ENCODE peak calls at places on chromosomes 1 and 21, in five cellular contexts. K is stomach, B is germinal center, X is GDM1, Z is mammary epithelial cell. I is an unnamed sample.

GRCh38 chr1:43376723-43377235 is 9.0 kb upstream of the ELOVL1 start:
- DNase-seq in X (no peak), Z (no peak), B (no peak), K (no peak), I (no peak)

GRCh38 chr21:15848632-15849031 is 118.8 kb downstream of the USP25 start:
- DNase-seq in X (no peak), B (no peak), K (no peak), Z (peak; percentile 74), I (no peak)

GRCh38 chr1:81298321-81298720 is 502.4 kb upstream of the ADGRL2 start:
- DNase-seq in X (no peak), B (no peak), K (no peak), Z (no peak), I (no peak)

GRCh38 chr1:62343911-62344310 is 24.7 kb upstream of the KANK4 start:
- DNase-seq in X (no peak), Z (no peak), B (no peak), K (no peak), I (no peak)

GRCh38 chr1:27003745-27004470 is 8.7 kb downstream of the TENT5B start:
- DNase-seq in X (no peak), Z (no peak), K (no peak), B (no peak), I (no peak)

GRCh38 chr1:50354813-50355212 is 68.4 kb downstream of the DMRTA2 start:
- DNase-seq in X (no peak), K (no peak), Z (no peak), B (no peak), I (no peak)

GRCh38 chr1:206905295-206906164 is 8.3 kb downstream of the IL24 start:
- DNase-seq in B (peak; percentile 81), Z (peak; percentile 97), K (no peak), X (no peak), I (no peak)

GRCh38 chr1:222794656-222795474 is 20.0 kb upstream of the DISP1 start:
- DNase-seq in K (peak; percentile 45), Z (no peak), B (no peak), X (no peak), I (peak; percentile 95)

GRCh38 chr1:21946836-21947587 is 9.9 kb upstream of the HSPG2 start:
- DNase-seq in K (no peak), Z (no peak), X (peak; percentile 14), B (no peak), I (peak; percentile 41)

GRCh38 chr1:205025239-205025638 is 17.8 kb upstream of the CNTN2 start:
- DNase-seq in X (no peak), Z (no peak), K (no peak), B (no peak), I (no peak)

GRCh38 chr1:244280859-244281258 is 170.8 kb downstream of the ADSS2 start:
- DNase-seq in Z (no peak), B (no peak), K (no peak), X (no peak), I (no peak)

GRCh38 chr1:213032651-213033050 is 17.0 kb upstream of the ANGEL2 start:
- DNase-seq in X (no peak), Z (no peak), K (no peak), B (no peak), I (no peak)

GRCh38 chr1:115118596-115118995 is 29.3 kb upstream of the TSPAN2 start:
- DNase-seq in K (no peak), B (no peak), Z (no peak), X (no peak), I (no peak)

GRCh38 chr1:226678701-226679100 is 60.4 kb downstream of the ITPKB start:
- DNase-seq in Z (no peak), K (no peak), X (no peak), B (no peak), I (no peak)

GRCh38 chr1:97820470-97821188 is 100.2 kb downstream of the DPYD start:
- DNase-seq in K (no peak), X (no peak), B (no peak), Z (peak; percentile 23), I (peak; percentile 29)

GRCh38 chr1:99675994-99676393 is 30.1 kb downstream of the PALMD start:
- DNase-seq in B (no peak), X (no peak), K (no peak), Z (no peak), I (no peak)

GRCh38 chr1:213987422-213987875 is 324 bp upstream of the PROX1 start:
- DNase-seq in K (peak; percentile 42), Z (no peak), B (peak; percentile 46), X (no peak), I (peak; percentile 72)

GRCh38 chr1:151610142-151610541 is 1.7 kb upstream of the SNX27 start:
- DNase-seq in B (no peak), K (no peak), X (no peak), Z (no peak), I (no peak)

GRCh38 chr1:51058863-51059262 is 43.2 kb upstream of the C1orf185 start:
- DNase-seq in Z (peak; percentile 10), X (no peak), K (no peak), B (peak; percentile 33), I (no peak)

GRCh38 chr1:221742555-221743415 is 896 bp upstream of the DUSP10 start:
- DNase-seq in K (peak; percentile 83), B (peak; percentile 73), X (peak; percentile 75), Z (peak; percentile 86), I (peak; percentile 92)

GRCh38 chr1:66403031-66403731 is 130.8 kb upstream of the SGIP1 start:
- DNase-seq in X (no peak), B (no peak), K (no peak), Z (no peak), I (no peak)

GRCh38 chr1:160238408-160238807 is 23.9 kb downstream of the DCAF8 start:
- DNase-seq in B (no peak), K (no peak), Z (no peak), X (no peak), I (no peak)

GRCh38 chr1:8073116-8073855 is 47.2 kb upstream of the ERRFI1 start:
- DNase-seq in X (no peak), Z (no peak), K (no peak), B (no peak), I (no peak)

GRCh38 chr1:92051948-92052347 is 22.2 kb downstream of the EPHX4 start:
- DNase-seq in K (no peak), Z (no peak), B (no peak), X (no peak), I (no peak)

GRCh38 chr1:24899581-24900485 is 30.2 kb downstream of the RUNX3 start:
- DNase-seq in Z (no peak), B (no peak), X (no peak), K (no peak), I (no peak)

GRCh38 chr21:29436143-29436542 is 137.4 kb downstream of the BACH1 start:
- DNase-seq in B (no peak), X (no peak), Z (no peak), K (no peak), I (no peak)

GRCh38 chr21:17402885-17403477 is 109.9 kb upstream of the CXADR start:
- DNase-seq in K (no peak), B (no peak), Z (no peak), X (no peak), I (no peak)

GRCh38 chr1:243473281-243474210 is 217.7 kb downstream of the SDCCAG8 start:
- DNase-seq in Z (no peak), B (no peak), X (no peak), K (no peak), I (no peak)

GRCh38 chr1:14969006-14969405 is 184.5 kb upstream of the TMEM51 start:
- DNase-seq in X (no peak), B (no peak), Z (no peak), K (no peak), I (no peak)

GRCh38 chr1:203281851-203282661 is 23.3 kb upstream of the BTG2 start:
- DNase-seq in X (no peak), Z (no peak), K (no peak), B (no peak), I (no peak)

GRCh38 chr1:93607814-93608187 is 73.8 kb downstream of the BCAR3 start:
- DNase-seq in K (no peak), B (no peak), X (no peak), Z (no peak), I (no peak)

GRCh38 chr1:176364231-176364905 is 98.6 kb upstream of the PAPPA2 start:
- DNase-seq in K (no peak), X (no peak), B (no peak), Z (no peak), I (no peak)

GRCh38 chr1:44072204-44072603 is 40.9 kb upstream of the SLC6A9 start:
- DNase-seq in X (no peak), K (no peak), Z (peak; percentile 82), B (no peak), I (no peak)

GRCh38 chr1:156925154-156926010 is 5.0 kb downstream of the LRRC71 start:
- DNase-seq in X (no peak), K (no peak), B (no peak), Z (no peak), I (no peak)

GRCh38 chr1:28371011-28371378 is 1.5 kb downstream of the PHACTR4 start:
- DNase-seq in X (no peak), K (no peak), B (no peak), Z (no peak), I (no peak)